ENCODE peak calls at places on chromosomes 4 and X, in six cellular contexts. R is adrenal gland, Q is glutamatergic neuron, F is sigmoid colon, P is A549, E is upper lobe of right lung. A is an unnamed sample.
A peak's percentile ranks its signal among the peaks of the same experiment; 100 is the strongest.

GRCh38 chr4:185966997-185967775 is 101.8 kb upstream of the TLR3 start:
- DNase-seq in Q (no peak), R (no peak), F (no peak), E (no peak), P (no peak), A (no peak)

GRCh38 chrX:119474615-119475388 is 6.6 kb downstream of the SLC25A5 start:
- DNase-seq in Q (no peak), F (no peak), R (no peak), E (no peak), P (no peak), A (no peak)

GRCh38 chr4:97394653-97395052 is 748.6 kb downstream of the STPG2 start:
- DNase-seq in P (no peak), F (no peak), R (no peak), E (no peak), Q (no peak), A (no peak)

GRCh38 chrX:13119386-13119785 is 75.0 kb upstream of the FAM9C start:
- DNase-seq in F (no peak), E (no peak), P (no peak), Q (no peak), R (no peak), A (no peak)

GRCh38 chr4:119570401-119570800 is 58.2 kb downstream of the PDE5A start:
- DNase-seq in E (no peak), P (no peak), F (no peak), R (no peak), Q (no peak), A (no peak)

GRCh38 chr4:30943356-30943755 is 223.2 kb downstream of the PCDH7 start:
- DNase-seq in P (no peak), F (no peak), R (no peak), E (no peak), Q (no peak), A (no peak)

GRCh38 chr4:85244638-85245037 is 230.3 kb upstream of the ARHGAP24 start:
- DNase-seq in R (no peak), P (no peak), Q (no peak), E (no peak), F (no peak), A (no peak)

GRCh38 chr4:4685810-4686209 is 144.0 kb upstream of the STX18 start:
- DNase-seq in R (no peak), Q (no peak), E (no peak), F (no peak), P (no peak), A (no peak)

GRCh38 chrX:57817302-57817701 is 93.0 kb downstream of the ZXDA start:
- DNase-seq in F (no peak), Q (no peak), P (no peak), R (no peak), E (no peak), A (no peak)

GRCh38 chr4:83074086-83074704 is 39.2 kb downstream of the COPS4 start:
- DNase-seq in E (no peak), R (peak; percentile 30), Q (no peak), F (no peak), P (peak; percentile 32), A (no peak)

GRCh38 chr4:122992111-122992510 is 69.7 kb upstream of the NUDT6 start:
- DNase-seq in F (no peak), P (no peak), E (no peak), Q (no peak), R (no peak), A (no peak)

GRCh38 chr4:106369456-106370060 is 980 bp upstream of the GIMD1 start:
- DNase-seq in R (peak; percentile 31), F (no peak), P (peak; percentile 14), E (no peak), Q (no peak), A (no peak)

GRCh38 chrX:10457092-10457491 is 163.3 kb downstream of the MID1 start:
- DNase-seq in E (no peak), P (no peak), Q (no peak), F (no peak), R (no peak), A (no peak)

GRCh38 chrX:118347131-118347530 is 1.2 kb downstream of the WDR44 start:
- DNase-seq in P (no peak), F (no peak), E (no peak), R (no peak), Q (no peak), A (no peak)

GRCh38 chr4:2712261-2712842 is 43.8 kb downstream of the TNIP2 start:
- DNase-seq in E (no peak), F (peak; percentile 33), P (no peak), Q (peak; percentile 53), R (peak; percentile 12), A (no peak)

GRCh38 chrX:13377537-13377936 is 57.7 kb upstream of the ATXN3L start:
- DNase-seq in E (no peak), R (no peak), P (no peak), F (no peak), Q (peak; percentile 43), A (no peak)

GRCh38 chr4:182604161-182604591 is 313.0 kb downstream of the DCTD start:
- DNase-seq in R (no peak), E (no peak), Q (no peak), F (no peak), P (no peak), A (no peak)

GRCh38 chrX:11437642-11438379 is 144.6 kb downstream of the AMELX start:
- DNase-seq in Q (no peak), P (no peak), F (no peak), R (no peak), E (peak; percentile 62), A (no peak)

GRCh38 chr4:98572697-98573096 is 85.7 kb downstream of the TSPAN5 start:
- DNase-seq in F (no peak), R (no peak), Q (no peak), E (no peak), P (no peak), A (no peak)

GRCh38 chr4:986949-987688 is at the start of gene IDUA:
- DNase-seq in P (peak; percentile 58), E (peak; percentile 95), Q (peak; percentile 76), R (peak; percentile 80), F (peak; percentile 86), A (no peak)

GRCh38 chr4:12846368-12846767 is 637.8 kb downstream of the RAB28 start:
- DNase-seq in F (no peak), R (no peak), Q (no peak), P (no peak), E (no peak), A (no peak)

GRCh38 chr4:152535236-152535902 is 523 bp downstream of the FBXW7 start:
- DNase-seq in F (peak; percentile 67), P (no peak), E (no peak), Q (no peak), R (no peak), A (no peak)

GRCh38 chr4:7029212-7029611 is 14.0 kb upstream of the TADA2B start:
- DNase-seq in R (no peak), Q (no peak), P (no peak), E (no peak), F (no peak), A (peak; percentile 47)

GRCh38 chr4:105587851-105588250 is 35.4 kb downstream of the ARHGEF38 start:
- DNase-seq in E (no peak), F (no peak), R (no peak), Q (no peak), P (no peak), A (no peak)

GRCh38 chr4:70570796-70571195 is 21.3 kb upstream of the AMBN start:
- DNase-seq in Q (no peak), R (no peak), F (no peak), P (no peak), E (no peak), A (no peak)

GRCh38 chr4:112348488-112349158 is 51.5 kb downstream of the ALPK1 start:
- DNase-seq in P (peak; percentile 17), E (peak; percentile 63), Q (peak; percentile 66), F (no peak), R (peak; percentile 48), A (no peak)

GRCh38 chrX:109508915-109509314 is 27.0 kb upstream of the GUCY2F start:
- DNase-seq in R (no peak), F (no peak), Q (no peak), E (no peak), P (no peak), A (no peak)
- TF ChIP-seq CTCF in R (no peak), F (no peak), Q (no peak), E (no peak), P (no peak), A (no peak)

GRCh38 chr4:154740462-154740861 is 3.3 kb upstream of the LRAT start:
- DNase-seq in R (no peak), P (no peak), E (no peak), F (no peak), Q (no peak), A (no peak)

GRCh38 chr4:154741131-154741530 is 2.7 kb upstream of the LRAT start:
- DNase-seq in E (no peak), P (no peak), Q (no peak), F (no peak), R (no peak), A (no peak)

GRCh38 chr4:154741877-154742851 is 1.6 kb upstream of the LRAT start:
- DNase-seq in F (no peak), E (no peak), R (no peak), Q (peak; percentile 45), P (no peak), A (no peak)

GRCh38 chr4:154744341-154744948 is 645 bp downstream of the LRAT start:
- DNase-seq in P (no peak), E (no peak), Q (no peak), F (no peak), R (no peak), A (no peak)

GRCh38 chr4:154743683-154744340 is at the start of gene LRAT:
- DNase-seq in P (peak; percentile 69), Q (peak; percentile 77), E (peak; percentile 88), R (peak; percentile 24), F (peak; percentile 73), A (no peak)
- TF ChIP-seq CTCF in P (no peak), Q (no peak), E (peak; percentile 23), R (no peak), F (peak; percentile 11), A (no peak)

DNA sequence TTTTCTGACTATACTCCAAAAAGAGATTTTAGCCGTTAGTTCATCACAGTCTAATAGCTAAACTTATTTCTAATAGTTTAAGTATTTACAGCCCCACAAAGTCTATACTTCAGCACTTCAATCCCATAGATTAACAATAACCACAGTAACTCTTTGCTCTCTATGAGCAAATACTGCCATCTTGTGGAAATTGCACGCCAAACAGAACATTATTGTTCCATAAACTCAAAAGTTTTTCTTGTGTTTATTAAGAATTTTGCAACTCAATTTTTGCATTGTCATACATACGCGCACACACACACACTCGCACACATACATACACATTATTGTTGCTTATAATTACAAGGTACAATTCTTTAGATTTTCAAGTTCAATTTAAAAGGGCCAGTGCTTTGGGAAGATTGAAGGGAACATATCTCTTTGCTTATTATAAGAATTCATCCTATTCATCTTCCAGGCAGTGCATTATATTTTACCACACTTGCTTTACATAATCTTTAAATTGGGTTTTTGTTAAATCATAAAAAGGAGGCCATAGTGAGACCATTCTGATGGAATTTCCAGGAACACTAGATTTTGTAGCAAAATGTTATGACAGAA is 63.8 kb upstream of the ATOH1 start:
- DNase-seq in R (no peak), Q (no peak), F (no peak), E (no peak), P (peak; percentile 15), A (no peak)
- TF ChIP-seq CTCF in R (peak; percentile 67), Q (peak; percentile 72), F (peak; percentile 38), E (peak; percentile 73), P (peak; percentile 77), A (peak; percentile 95)

GRCh38 chr4:64156253-64156652 is 253.0 kb downstream of the TECRL start:
- DNase-seq in P (no peak), F (no peak), E (no peak), Q (no peak), R (no peak), A (no peak)

GRCh38 chr4:64157397-64157796 is 251.9 kb downstream of the TECRL start:
- DNase-seq in P (no peak), F (no peak), E (no peak), Q (no peak), R (no peak), A (no peak)

GRCh38 chr4:64158648-64159326 is 250.5 kb downstream of the TECRL start:
- DNase-seq in F (no peak), Q (peak; percentile 62), R (peak; percentile 59), P (peak; percentile 10), E (no peak), A (no peak)
- TF ChIP-seq CTCF in F (peak; percentile 46), Q (peak; percentile 92), R (peak; percentile 61), P (peak; percentile 59), E (peak; percentile 80), A (peak; percentile 98)

A was measured in chondrocyte.